ENCODE peak calls at places on chromosomes 13 and 19, in eight cellular contexts. Z is cardiac muscle cell, N is uterus, H is fibroblast of lung, D is tibial nerve, V is GM23338, K is stomach, W is mucosa of descending colon. C is an unnamed sample.

GRCh38 chr13:112748947-112749346 is 59.1 kb downstream of the ATP11A start:
- DNase-seq in Z (peak; percentile 25), N (peak; percentile 61), H (peak; percentile 13), D (no peak), V (no peak), K (no peak), W (peak; percentile 19), C (no peak)

GRCh38 chr19:9075064-9075964 is 11.5 kb upstream of the OR1M1 start:
- DNase-seq in Z (peak; percentile 99), N (peak; percentile 96), H (peak; percentile 99), D (peak; percentile 30), V (peak; percentile 67), K (peak; percentile 58), W (peak; percentile 31), C (peak; percentile 50)

GRCh38 chr13:112056284-112056727 is 10.6 kb upstream of the SOX1 start:
- DNase-seq in Z (no peak), N (no peak), H (no peak), D (no peak), V (peak; percentile 88), K (no peak), W (no peak), C (no peak)

GRCh38 chr13:99731747-99732146 is 230.5 kb downstream of the TM9SF2 start:
- DNase-seq in Z (no peak), N (no peak), H (no peak), D (no peak), V (peak; percentile 48), K (no peak), W (no peak), C (no peak)

GRCh38 chr19:16066611-16067104 is 9.6 kb upstream of the TPM4 start:
- DNase-seq in Z (peak; percentile 82), N (peak; percentile 65), H (peak; percentile 81), D (no peak), V (no peak), K (peak; percentile 49), W (peak; percentile 79), C (no peak)

GRCh38 chr13:113554333-113554700 is 30.2 kb upstream of the TFDP1 start:
- DNase-seq in Z (no peak), N (no peak), H (no peak), D (no peak), V (no peak), K (peak; percentile 8), W (no peak), C (no peak)

GRCh38 chr19:38502410-38503143 is 69.1 kb downstream of the RYR1 start:
- DNase-seq in Z (no peak), N (no peak), H (no peak), D (no peak), V (peak; percentile 37), K (no peak), W (no peak), C (no peak)

GRCh38 chr13:99867535-99868271 is 103.9 kb downstream of the ZIC5 start:
- DNase-seq in Z (no peak), N (no peak), H (no peak), D (no peak), V (no peak), K (no peak), W (no peak), C (no peak)

GRCh38 chr13:108944760-108945159 is 315.3 kb downstream of the MYO16 start:
- DNase-seq in Z (peak; percentile 56), N (no peak), H (no peak), D (no peak), V (no peak), K (no peak), W (no peak), C (no peak)

GRCh38 chr13:112916296-112916695 is 52.7 kb upstream of the MCF2L start:
- DNase-seq in Z (no peak), N (no peak), H (no peak), D (no peak), V (no peak), K (no peak), W (no peak), C (no peak)

GRCh38 chr13:109200556-109200955 is 571.1 kb downstream of the MYO16 start:
- DNase-seq in Z (no peak), N (no peak), H (no peak), D (no peak), V (no peak), K (no peak), W (no peak), C (no peak)

GRCh38 chr13:99806671-99807070 is 164.9 kb downstream of the ZIC5 start:
- DNase-seq in Z (no peak), N (no peak), H (no peak), D (no peak), V (no peak), K (no peak), W (peak; percentile 27), C (no peak)

GRCh38 chr19:3535235-3535921 is 3.6 kb upstream of the TEKTIP1 start:
- DNase-seq in Z (no peak), N (no peak), H (no peak), D (no peak), V (no peak), K (no peak), W (no peak), C (no peak)

GRCh38 chr13:26323764-26324163 is 69.8 kb downstream of the CDK8 start:
- DNase-seq in Z (no peak), N (no peak), H (no peak), D (no peak), V (no peak), K (no peak), W (no peak), C (no peak)

GRCh38 chr19:56839665-56840451 is 668 bp downstream of the PEG3 start:
- DNase-seq in Z (peak; percentile 96), N (peak; percentile 98), H (peak; percentile 18), D (peak; percentile 90), V (no peak), K (peak; percentile 61), W (peak; percentile 61), C (peak; percentile 94)

GRCh38 chr13:72201726-72202125 is 334.7 kb upstream of the DACH1 start:
- DNase-seq in Z (no peak), N (no peak), H (no peak), D (no peak), V (no peak), K (no peak), W (no peak), C (no peak)

GRCh38 chr19:55544776-55545439 is 435 bp downstream of the SBK3 start:
- DNase-seq in Z (no peak), N (no peak), H (no peak), D (no peak), V (no peak), K (no peak), W (no peak), C (no peak)

GRCh38 chr19:51965583-51965982 is 21.1 kb downstream of the ZNF350 start:
- DNase-seq in Z (no peak), N (no peak), H (no peak), D (no peak), V (no peak), K (no peak), W (no peak), C (no peak)

GRCh38 chr19:28296506-28296905 is 916.4 kb downstream of the UQCRFS1 start:
- DNase-seq in Z (peak; percentile 58), N (no peak), H (peak; percentile 68), D (no peak), V (no peak), K (no peak), W (no peak), C (no peak)

GRCh38 chr13:25689539-25689938 is 317.8 kb downstream of the ATP8A2 start:
- DNase-seq in Z (no peak), N (no peak), H (no peak), D (no peak), V (no peak), K (no peak), W (no peak), C (no peak)

GRCh38 chr19:35268546-35269424 is at the start of gene USF2:
- DNase-seq in Z (peak; percentile 82), N (peak; percentile 69), H (peak; percentile 62), D (no peak), V (peak; percentile 78), K (peak; percentile 78), W (peak; percentile 75), C (no peak)
- H3K4me3 ChIP-seq in Z (peak within 1 kb of the TSS; percentile 97), N (peak within 1 kb of the TSS; percentile 74), H (peak within 1 kb of the TSS; percentile 96), D (peak within 1 kb of the TSS; percentile 78), V (peak within 1 kb of the TSS; percentile 79), K (peak within 1 kb of the TSS; percentile 79), W (peak within 1 kb of the TSS; percentile 63), C (peak within 1 kb of the TSS; percentile 100)

GRCh38 chr19:42200116-42200740 is 17.2 kb downstream of the DEDD2 start:
- DNase-seq in Z (no peak), N (no peak), H (no peak), D (no peak), V (no peak), K (no peak), W (no peak), C (no peak)
- H3K4me1 ChIP-seq in Z (no peaks in the 10 kb centered on the region), N (no peaks in the 10 kb centered on the region), H (no peaks in the 10 kb centered on the region), D (peaks cover 7% of the 10 kb centered on the region), V (peaks cover 20% of the 10 kb centered on the region), K (peaks cover 72% of the 10 kb centered on the region), W (peaks cover 22% of the 10 kb centered on the region), C (no peaks in the 10 kb centered on the region)

DNA sequence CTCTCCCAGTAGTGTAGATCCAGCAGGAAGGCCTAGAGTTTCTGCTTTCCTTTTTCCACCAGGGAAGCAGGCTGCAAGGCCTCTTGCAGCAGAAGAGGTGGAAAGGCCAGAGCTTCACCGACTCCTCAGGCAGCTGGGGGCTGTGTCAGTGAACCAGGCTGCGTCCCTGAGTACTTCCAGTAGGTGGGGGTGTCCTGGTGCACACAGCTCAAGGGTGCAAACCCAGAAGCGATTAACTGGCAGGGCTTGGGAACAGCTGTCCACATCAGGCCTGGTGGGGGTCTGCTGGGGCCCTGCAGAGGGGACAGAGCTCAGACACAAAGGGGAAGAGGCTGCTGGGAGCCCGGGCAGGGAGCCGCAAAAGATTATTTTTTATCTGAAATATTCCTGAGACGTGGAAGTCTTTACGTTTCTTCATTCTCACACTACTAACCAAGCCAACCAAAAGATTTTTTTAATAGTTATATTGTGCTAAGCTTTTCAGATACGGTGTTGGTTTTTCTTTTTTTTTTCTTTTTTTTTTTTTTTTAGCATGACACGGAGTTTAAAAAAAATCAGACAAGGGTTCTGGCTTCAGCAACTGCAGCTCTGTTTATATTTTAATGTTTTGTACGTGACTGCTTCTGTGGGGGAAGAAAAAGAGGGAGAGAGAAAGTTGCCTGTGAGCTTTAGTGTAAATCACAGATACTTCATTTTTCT is 11.0 kb downstream of the TSHZ3 start:
- DNase-seq in Z (peak; percentile 94), N (peak; percentile 79), H (peak; percentile 60), D (no peak), V (peak; percentile 89), K (no peak), W (peak; percentile 37), C (no peak)
- H3K4me3 ChIP-seq in Z (no peak overlapping the region), N (no peak overlapping the region), H (no peak overlapping the region), D (no peak overlapping the region), V (no peak overlapping the region), K (no peak overlapping the region), W (no peak overlapping the region), C (peak overlapping the region; percentile 54)

DNA sequence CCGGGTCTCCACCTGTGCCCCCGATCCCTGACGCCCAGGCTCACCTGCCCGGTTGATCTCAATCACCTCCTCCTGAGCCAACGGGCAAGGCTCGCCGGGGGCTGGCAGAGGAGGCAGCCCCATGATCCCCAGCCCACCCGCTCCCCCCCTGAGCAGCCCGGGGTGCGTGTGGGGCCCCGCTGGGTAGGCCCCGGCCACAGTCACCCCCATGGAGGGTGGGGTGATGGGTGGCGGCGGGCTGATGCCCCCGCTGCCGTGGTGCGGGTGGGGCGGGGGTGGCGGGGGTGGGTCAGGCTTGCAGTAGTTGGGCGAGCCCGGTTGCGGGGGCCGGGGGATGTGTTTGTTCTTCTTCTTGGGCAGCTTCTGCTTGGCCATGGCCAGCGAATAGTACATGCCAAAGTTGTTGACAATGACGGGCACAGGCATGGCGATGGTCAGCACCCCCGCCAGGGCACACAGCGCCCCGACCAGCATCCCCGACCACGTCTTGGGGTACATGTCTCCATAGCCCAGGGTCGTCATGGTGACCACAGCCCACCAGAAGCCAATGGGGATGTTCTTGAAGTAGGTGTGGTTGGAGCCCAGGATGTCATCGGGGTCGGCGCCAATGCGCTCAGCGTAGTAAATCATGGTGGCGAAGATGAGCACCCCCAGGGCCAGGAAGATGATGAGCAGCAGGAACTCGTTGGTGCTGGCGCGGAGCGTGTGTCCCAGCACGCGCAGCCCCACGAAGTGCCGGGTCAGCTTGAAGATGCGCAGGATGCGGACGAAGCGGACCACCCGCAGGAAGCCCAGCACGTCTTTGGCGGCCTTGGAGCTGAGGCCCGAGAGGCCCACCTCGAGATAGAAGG is 6.0 kb downstream of the KCNC3 start:
- DNase-seq in Z (no peak), N (no peak), H (no peak), D (no peak), V (no peak), K (no peak), W (no peak), C (no peak)
- H3K4me1 ChIP-seq in Z (peaks cover 20% of the 10 kb centered on the region), N (no peaks in the 10 kb centered on the region), H (no peaks in the 10 kb centered on the region), D (peaks cover 17% of the 10 kb centered on the region), V (peaks cover 21% of the 10 kb centered on the region), K (peaks cover 15% of the 10 kb centered on the region), W (no peaks in the 10 kb centered on the region), C (peaks cover 8% of the 10 kb centered on the region)